ENCODE peak calls at places on chromosomes 12 and 14, in ten cellular contexts. R, N, V, E, B, L, S, A, K and O are unnamed samples.
A peak's percentile ranks its signal among the peaks of the same experiment; 100 is the strongest.

GRCh38 chr14:103949386-103949785 is 7.1 kb upstream of the RD3L start:
- DNase-seq in A (no peak), S (no peak), B (no peak), E (no peak), R (no peak), L (no peak), V (no peak), N (no peak), K (no peak), O (no peak)

GRCh38 chr12:105740970-105741725 is 397.6 kb downstream of the NUAK1 start:
- DNase-seq in A (peak; percentile 66), E (no peak), B (peak; percentile 49), R (no peak), N (no peak), S (no peak), V (no peak), K (no peak), L (no peak), O (peak; percentile 6)

GRCh38 chr12:29546000-29546399 is 48.5 kb upstream of the OVCH1 start:
- DNase-seq in K (no peak), V (no peak), N (no peak), E (no peak), R (no peak), A (no peak), S (no peak), B (peak; percentile 5), L (no peak), O (peak; percentile 94)

GRCh38 chr12:94616217-94616729 is 34.1 kb downstream of the TMCC3 start:
- DNase-seq in K (no peak), A (peak; percentile 25), L (no peak), E (peak; percentile 47), B (no peak), V (no peak), N (no peak), R (no peak), S (no peak), O (peak; percentile 83)

GRCh38 chr14:77303417-77304156 is 17.1 kb downstream of the POMT2 start:
- DNase-seq in L (no peak), B (peak; percentile 32), R (no peak), S (peak; percentile 41), K (no peak), N (peak; percentile 54), V (no peak), E (no peak), A (peak; percentile 96), O (peak; percentile 70)

GRCh38 chr14:65594882-65595237 is 182.3 kb downstream of the FUT8 start:
- DNase-seq in S (no peak), N (no peak), L (no peak), V (no peak), R (no peak), A (no peak), K (no peak), B (no peak), E (no peak), O (no peak)

GRCh38 chr14:76761198-76761848 is at the start of gene VASH1:
- DNase-seq in B (peak; percentile 59), E (peak; percentile 58), L (no peak), K (no peak), S (peak; percentile 65), N (peak; percentile 15), R (peak; percentile 80), A (peak; percentile 75), V (peak; percentile 47), O (no peak)

GRCh38 chr12:26090853-26091510 is 33.9 kb downstream of the BHLHE41 start:
- DNase-seq in K (no peak), V (no peak), E (no peak), S (no peak), L (no peak), A (no peak), R (no peak), N (no peak), B (no peak), O (no peak)

GRCh38 chr14:90060965-90061848 is 587 bp upstream of the KCNK13 start:
- DNase-seq in N (no peak), L (no peak), V (no peak), K (no peak), S (no peak), B (no peak), R (peak; percentile 73), A (no peak), E (no peak), O (no peak)

GRCh38 chr12:32116897-32117296 is 10.2 kb downstream of the BICD1 start:
- DNase-seq in S (no peak), E (no peak), K (no peak), L (no peak), N (no peak), V (no peak), B (peak; percentile 56), A (no peak), R (no peak), O (no peak)

GRCh38 chr12:38144049-38144448 is 172.5 kb upstream of the ALG10B start:
- DNase-seq in B (no peak), N (no peak), L (no peak), A (no peak), K (no peak), R (no peak), E (no peak), V (no peak), S (no peak), O (no peak)

GRCh38 chr12:46908236-46908935 is 82.6 kb upstream of the SLC38A4 start:
- DNase-seq in E (no peak), K (no peak), A (no peak), B (peak; percentile 31), V (no peak), S (no peak), N (no peak), L (no peak), R (no peak), O (no peak)

GRCh38 chr12:46908936-46909635 is 83.3 kb upstream of the SLC38A4 start:
- DNase-seq in V (no peak), S (no peak), E (no peak), A (no peak), K (no peak), R (no peak), N (no peak), B (no peak), L (no peak), O (no peak)

GRCh38 chr12:46907791-46908190 is 82.0 kb upstream of the SLC38A4 start:
- DNase-seq in B (no peak), V (no peak), A (no peak), S (no peak), E (no peak), K (no peak), N (no peak), R (no peak), L (no peak), O (no peak)

GRCh38 chr12:46914336-46914735 is 88.5 kb upstream of the SLC38A4 start:
- DNase-seq in A (no peak), N (no peak), E (no peak), B (no peak), S (no peak), R (no peak), L (no peak), K (no peak), V (no peak), O (no peak)

GRCh38 chr12:46910830-46911229 is 85.0 kb upstream of the SLC38A4 start:
- DNase-seq in N (no peak), E (no peak), R (no peak), L (no peak), V (no peak), K (no peak), A (no peak), S (no peak), B (no peak), O (no peak)
- TF ChIP-seq CTCF in N (no peak), E (no peak), R (no peak), L (no peak), V (no peak), K (no peak), A (no peak), S (no peak), B (no peak), O (no peak)

DNA sequence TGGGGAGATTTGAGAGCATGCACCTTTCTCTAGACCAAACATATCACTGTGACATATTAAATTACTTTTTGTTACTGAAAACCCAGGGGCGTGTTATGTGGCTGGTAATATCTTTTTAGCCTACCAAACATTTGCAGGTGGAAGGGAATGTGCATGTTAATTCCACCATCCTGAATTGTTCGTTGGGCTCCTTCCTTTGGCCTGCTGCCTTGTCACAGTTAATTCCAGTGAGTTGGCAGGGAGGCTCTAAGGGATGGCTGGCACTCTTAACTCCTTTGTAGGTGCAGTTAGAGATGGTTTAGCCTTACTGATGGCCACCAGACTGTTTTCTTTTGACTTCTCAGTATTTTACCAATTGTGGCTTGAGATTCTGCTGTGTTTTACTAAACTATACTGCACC is 64.5 kb downstream of the DIP2B start:
- DNase-seq in V (no peak), S (no peak), A (peak; percentile 31), K (no peak), R (no peak), E (no peak), N (no peak), L (no peak), B (peak; percentile 43), O (no peak)
- H3K4me1 ChIP-seq in V (peaks cover 71% of the 10 kb centered on the region), S (peaks cover 31% of the 10 kb centered on the region), A (peaks cover 36% of the 10 kb centered on the region), K (peaks cover 5% of the 10 kb centered on the region), R (peaks cover 34% of the 10 kb centered on the region), E (peaks cover 54% of the 10 kb centered on the region), N (peaks cover 28% of the 10 kb centered on the region), L (peaks cover 52% of the 10 kb centered on the region), B (peaks cover 74% of the 10 kb centered on the region), O (peaks cover 57% of the 10 kb centered on the region)

GRCh38 chr12:6921539-6921938 is 6.2 kb upstream of the ATN1 start:
- DNase-seq in N (no peak), K (no peak), R (no peak), S (no peak), V (no peak), A (no peak), L (no peak), E (no peak), B (no peak), O (no peak)

GRCh38 chr12:6921996-6922935 is 5.5 kb upstream of the ATN1 start:
- DNase-seq in B (no peak), S (no peak), V (peak; percentile 46), A (no peak), N (no peak), E (no peak), R (no peak), L (no peak), K (peak; percentile 92), O (no peak)

GRCh38 chr12:6917491-6918231 is 3.3 kb downstream of the ENO2 start:
- DNase-seq in V (no peak), A (no peak), E (no peak), L (no peak), K (no peak), B (no peak), N (no peak), R (no peak), S (no peak), O (no peak)

GRCh38 chr12:6916426-6917200 is 2.2 kb downstream of the ENO2 start:
- DNase-seq in N (no peak), L (no peak), V (no peak), S (no peak), B (no peak), A (no peak), R (no peak), E (no peak), K (no peak), O (no peak)

GRCh38 chr12:6919588-6919987 is 5.2 kb downstream of the ENO2 start:
- DNase-seq in N (no peak), S (no peak), R (no peak), V (no peak), B (no peak), K (no peak), L (no peak), A (no peak), E (no peak), O (no peak)
- TF ChIP-seq CTCF in N (no peak), S (no peak), R (peak; percentile 37), V (no peak), B (peak; percentile 17), K (peak; percentile 65), L (no peak), A (no peak), E (no peak), O (no peak)

GRCh38 chr12:103803847-103804246 is 37.2 kb downstream of the NT5DC3 start:
- DNase-seq in L (no peak), K (no peak), B (no peak), N (no peak), A (no peak), V (no peak), R (no peak), E (no peak), S (no peak), O (no peak)
- H3K4me1 ChIP-seq in L (peaks cover 13% of the 10 kb centered on the region), K (no peaks in the 10 kb centered on the region), B (peaks cover 35% of the 10 kb centered on the region), N (peaks cover 76% of the 10 kb centered on the region), A (peaks cover 42% of the 10 kb centered on the region), V (peaks cover 44% of the 10 kb centered on the region), R (peaks cover 73% of the 10 kb centered on the region), E (peaks cover 29% of the 10 kb centered on the region), S (peaks cover 67% of the 10 kb centered on the region), O (peaks cover 60% of the 10 kb centered on the region)